ENCODE peak calls at places on chromosomes 5 and 9, in five cellular contexts. B, Y, J, S and D are unnamed samples.

GRCh38 chr9:20781086-20781485 is 97.0 kb downstream of the FOCAD start:
- DNase-seq in B (no peak), S (no peak), Y (no peak), J (no peak), D (no peak)

GRCh38 chr9:134216961-134217360 is 52.6 kb upstream of the RNU6ATAC start:
- DNase-seq in B (no peak), J (no peak), Y (no peak), S (no peak), D (no peak)

GRCh38 chr5:149320791-149321330 is 24.4 kb upstream of the GRPEL2 start:
- DNase-seq in Y (no peak), B (no peak), J (no peak), S (peak), D (no peak)

GRCh38 chr9:23447166-23447565 is 378.9 kb downstream of the ELAVL2 start:
- DNase-seq in S (no peak), Y (no peak), J (no peak), B (no peak), D (no peak)

GRCh38 chr5:137440800-137441199 is 58.3 kb downstream of the SPOCK1 start:
- DNase-seq in Y (no peak), B (no peak), J (no peak), S (no peak), D (no peak)

GRCh38 chr9:81716409-81716808 is 27.1 kb upstream of the TLE1 start:
- DNase-seq in Y (no peak), J (no peak), S (no peak), B (no peak), D (no peak)

GRCh38 chr5:128671861-128672414 is 133.9 kb upstream of the FBN2 start:
- DNase-seq in Y (no peak), J (no peak), B (no peak), S (no peak), D (no peak)

GRCh38 chr5:78237911-78238310 is 56.6 kb downstream of the AP3B1 start:
- DNase-seq in S (no peak), B (no peak), J (no peak), Y (no peak), D (no peak)

GRCh38 chr9:118362123-118362522 is 657.9 kb downstream of the TLR4 start:
- DNase-seq in S (no peak), Y (no peak), B (no peak), J (no peak), D (no peak)

GRCh38 chr9:79352322-79352721 is 219.4 kb upstream of the TLE4 start:
- DNase-seq in B (no peak), S (no peak), Y (no peak), J (no peak), D (no peak)

GRCh38 chr9:130921483-130921806 is 17.6 kb downstream of the FIBCD1 start:
- DNase-seq in Y (no peak), J (no peak), B (no peak), S (no peak), D (no peak)

GRCh38 chr5:1515921-1516571 is 7.7 kb downstream of the LPCAT1 start:
- DNase-seq in B (no peak), Y (no peak), J (peak), S (no peak), D (no peak)

GRCh38 chr9:36485647-36486453 is 85.8 kb upstream of the RNF38 start:
- DNase-seq in Y (no peak), S (peak), B (no peak), J (no peak), D (peak)

GRCh38 chr9:112032733-112033132 is 136.1 kb downstream of the UGCG start:
- DNase-seq in B (no peak), Y (no peak), S (no peak), J (no peak), D (no peak)

GRCh38 chr9:136604823-136605525 is 57.7 kb upstream of the EGFL7 start:
- DNase-seq in Y (no peak), J (no peak), B (no peak), S (no peak), D (no peak)

GRCh38 chr5:34001231-34001935 is 6.5 kb downstream of the AMACR start:
- DNase-seq in Y (no peak), B (no peak), S (peak), J (no peak), D (no peak)

GRCh38 chr9:131539223-131539923 is 6.0 kb upstream of the PRRT1B start:
- DNase-seq in S (no peak), J (no peak), Y (peak), B (peak), D (peak)

GRCh38 chr9:125021069-125021468 is 80.2 kb upstream of the GOLGA1 start:
- DNase-seq in Y (no peak), B (no peak), J (no peak), S (no peak), D (no peak)

GRCh38 chr9:8895498-8896224 is 1096.1 kb upstream of the DMAC1 start:
- DNase-seq in S (no peak), B (no peak), Y (no peak), J (no peak), D (no peak)

GRCh38 chr5:42586625-42587024 is 163.4 kb downstream of the GHR start:
- DNase-seq in B (no peak), Y (no peak), J (no peak), S (no peak), D (no peak)

GRCh38 chr9:77092536-77092935 is 73.1 kb downstream of the FOXB2 start:
- DNase-seq in S (no peak), B (no peak), Y (no peak), J (no peak), D (no peak)

GRCh38 chr5:38060354-38060753 is 198.0 kb upstream of the EGFLAM start:
- DNase-seq in B (no peak), Y (no peak), S (no peak), J (no peak), D (no peak)

GRCh38 chr5:3325811-3326568 is 269.6 kb upstream of the IRX1 start:
- DNase-seq in S (peak), Y (no peak), J (no peak), B (no peak), D (no peak)

GRCh38 chr9:103798620-103799019 is 295.5 kb upstream of the SMC2 start:
- DNase-seq in J (no peak), S (no peak), B (no peak), Y (no peak), D (no peak)

GRCh38 chr5:38681024-38681805 is 124.8 kb upstream of the LIFR start:
- DNase-seq in S (no peak), B (no peak), Y (no peak), J (no peak), D (no peak)

GRCh38 chr9:133843751-133844373 is 105.7 kb upstream of the SARDH start:
- DNase-seq in Y (no peak), J (no peak), B (no peak), S (no peak), D (no peak)

GRCh38 chr9:122949696-122950095 is 8.9 kb downstream of the RABGAP1 start:
- DNase-seq in B (no peak), J (no peak), S (no peak), Y (no peak), D (no peak)

GRCh38 chr9:127746959-127747569 is 12.0 kb upstream of the TOR2A start:
- DNase-seq in Y (no peak), S (no peak), B (peak), J (no peak), D (peak)

GRCh38 chr5:133326361-133326760 is 274.5 kb downstream of the HSPA4 start:
- DNase-seq in J (no peak), S (no peak), B (no peak), Y (no peak), D (no peak)

GRCh38 chr5:131450941-131451340 is 184.1 kb downstream of the RAPGEF6 start:
- DNase-seq in S (no peak), B (no peak), J (no peak), Y (no peak), D (no peak)

GRCh38 chr5:131373265-131373664 is 109.4 kb downstream of the CDC42SE2 start:
- DNase-seq in J (no peak), S (no peak), B (no peak), Y (no peak), D (no peak)

GRCh38 chr9:35538361-35539234 is 48.7 kb downstream of the RUSC2 start:
- DNase-seq in Y (no peak), S (no peak), B (no peak), J (no peak), D (no peak)

GRCh38 chr5:31133488-31133887 is 60.0 kb upstream of the CDH6 start:
- DNase-seq in B (no peak), J (no peak), Y (no peak), S (no peak), D (no peak)

GRCh38 chr5:112684737-112685136 is 52.9 kb upstream of the APC start:
- DNase-seq in S (no peak), B (no peak), J (no peak), Y (no peak), D (no peak)

GRCh38 chr9:92424340-92424739 is at the start of gene OMD:
- DNase-seq in S (no peak), J (no peak), B (no peak), Y (no peak), D (no peak)

GRCh38 chr5:57862471-57863282 is 380.1 kb upstream of the ACTBL2 start:
- DNase-seq in J (no peak), B (no peak), S (peak), Y (no peak), D (no peak)

GRCh38 chr5:65695896-65696295 is 26.0 kb downstream of the SGTB start:
- DNase-seq in Y (no peak), J (no peak), S (no peak), B (no peak), D (no peak)

GRCh38 chr9:120710110-120710981 is 3.9 kb downstream of the MEGF9 start:
- DNase-seq in Y (peak), S (peak), J (no peak), B (no peak), D (peak)